ENCODE peak calls at places on chromosomes 2 and 18, in five cellular contexts. Y is right cardiac atrium, R is EL, O is RKO, U is SW 1271. K is an unnamed sample.
A peak's percentile ranks its signal among the peaks of the same experiment; 100 is the strongest.

GRCh38 chr18:48294894-48295585 is 114.1 kb downstream of the ZBTB7C start:
- DNase-seq in R (no peak), O (no peak), Y (no peak), U (no peak), K (no peak)

GRCh38 chr18:3620146-3621119 is 170.5 kb downstream of the TGIF1 start:
- DNase-seq in U (no peak), R (no peak), Y (no peak), O (no peak), K (no peak)

GRCh38 chr2:34003795-34004194 is 404.7 kb upstream of the FAM98A start:
- DNase-seq in R (no peak), O (no peak), U (no peak), Y (no peak), K (no peak)

GRCh38 chr2:64988420-64989125 is 626 bp upstream of the SLC1A4 start:
- DNase-seq in U (peak; percentile 15), Y (peak; percentile 73), O (peak; percentile 82), R (peak; percentile 84), K (peak; percentile 81)

GRCh38 chr18:56593906-56594305 is 44.5 kb downstream of the TXNL1 start:
- DNase-seq in U (no peak), R (peak; percentile 61), O (peak; percentile 20), Y (no peak), K (no peak)

GRCh38 chr2:40420478-40420877 is 31.4 kb downstream of the SLC8A1 start:
- DNase-seq in U (no peak), Y (no peak), O (no peak), R (no peak), K (no peak)

GRCh38 chr2:151204720-151205119 is 56.9 kb downstream of the RBM43 start:
- DNase-seq in O (no peak), U (no peak), Y (no peak), R (no peak), K (no peak)

GRCh38 chr2:18362696-18363095 is 197.8 kb downstream of the RDH14 start:
- DNase-seq in R (peak; percentile 93), U (no peak), O (no peak), Y (no peak), K (no peak)

GRCh38 chr2:231900975-231901374 is 25.2 kb downstream of the NPPC start:
- DNase-seq in R (no peak), Y (no peak), O (no peak), U (no peak), K (peak; percentile 35)

GRCh38 chr2:46334389-46335345 is 37.5 kb downstream of the EPAS1 start:
- DNase-seq in R (peak; percentile 97), Y (no peak), U (no peak), O (peak; percentile 9), K (no peak)

GRCh38 chr2:237391140-237391539 is 22.8 kb downstream of the COL6A3 start:
- DNase-seq in O (no peak), Y (no peak), U (no peak), R (no peak), K (no peak)

GRCh38 chr18:74255022-74255658 is 36.6 kb downstream of the CYB5A start:
- DNase-seq in U (no peak), Y (peak; percentile 46), R (peak; percentile 4), O (no peak), K (no peak)

GRCh38 chr2:236969767-236970655 is 115.7 kb upstream of the COPS8 start:
- DNase-seq in Y (no peak), R (no peak), U (no peak), O (peak; percentile 4), K (no peak)

GRCh38 chr2:85790499-85790898 is 36.7 kb downstream of the ATOH8 start:
- DNase-seq in R (no peak), Y (peak; percentile 55), O (no peak), U (no peak), K (peak; percentile 59)

GRCh38 chr2:191167766-191168165 is 17.0 kb upstream of the STAT4 start:
- DNase-seq in Y (no peak), U (no peak), R (peak; percentile 87), O (no peak), K (no peak)

GRCh38 chr2:226655871-226656270 is 143.7 kb downstream of the IRS1 start:
- DNase-seq in Y (no peak), R (peak; percentile 35), O (no peak), U (no peak), K (no peak)

GRCh38 chr2:121919803-121920202 is 164.4 kb downstream of the TSN start:
- DNase-seq in Y (no peak), R (no peak), U (no peak), O (no peak), K (no peak)

GRCh38 chr2:100427627-100428258 is 10.3 kb upstream of the CHST10 start:
- DNase-seq in U (no peak), Y (peak; percentile 76), O (peak; percentile 7), R (peak; percentile 24), K (no peak)

GRCh38 chr2:188517549-188518255 is 226.0 kb downstream of the GULP1 start:
- DNase-seq in O (no peak), R (no peak), Y (no peak), U (no peak), K (no peak)

GRCh38 chr2:134185639-134186038 is 68.2 kb upstream of the MGAT5 start:
- DNase-seq in R (no peak), U (no peak), Y (no peak), O (no peak), K (no peak)

GRCh38 chr2:65064728-65065552 is 8.7 kb downstream of the CEP68 start:
- DNase-seq in Y (peak; percentile 85), O (peak; percentile 62), U (no peak), R (peak; percentile 83), K (no peak)

GRCh38 chr2:133434962-133435668 is 133.1 kb downstream of the NCKAP5 start:
- DNase-seq in Y (peak; percentile 46), O (peak; percentile 14), R (peak; percentile 64), U (no peak), K (no peak)

GRCh38 chr2:29000481-29000880 is 19.4 kb downstream of the TOGARAM2 start:
- DNase-seq in Y (no peak), R (no peak), O (no peak), U (no peak), K (no peak)

GRCh38 chr2:47264183-47264582 is 109.1 kb upstream of the STPG4 start:
- DNase-seq in R (no peak), U (no peak), O (no peak), Y (no peak), K (no peak)

GRCh38 chr2:216318470-216318869 is 53.8 kb downstream of the MARCHF4 start:
- DNase-seq in R (peak; percentile 20), Y (no peak), O (peak; percentile 83), U (no peak), K (no peak)

GRCh38 chr18:7830468-7830867 is 263.4 kb downstream of the PTPRM start:
- DNase-seq in O (peak; percentile 25), Y (no peak), U (no peak), R (no peak), K (no peak)

GRCh38 chr2:206164261-206164862 is 4.7 kb downstream of the EEF1B2 start:
- DNase-seq in Y (no peak), O (peak; percentile 41), R (peak; percentile 54), U (no peak), K (no peak)

GRCh38 chr2:204544961-204545860 is at the start of gene PARD3B:
- DNase-seq in U (no peak), O (peak; percentile 62), Y (peak; percentile 87), R (peak; percentile 71), K (peak; percentile 84)

GRCh38 chr2:118123561-118124232 is 35.4 kb downstream of the INSIG2 start:
- DNase-seq in O (peak; percentile 5), R (peak; percentile 72), Y (no peak), U (no peak), K (no peak)

GRCh38 chr2:157304811-157305712 is 20.6 kb downstream of the ERMN start:
- DNase-seq in Y (no peak), O (no peak), R (peak; percentile 90), U (no peak), K (no peak)

GRCh38 chr18:10100236-10100635 is 186.4 kb downstream of the VAPA start:
- DNase-seq in R (no peak), O (no peak), U (no peak), Y (no peak), K (no peak)

GRCh38 chr18:55047546-55047945 is 88.3 kb upstream of the CCDC68 start:
- DNase-seq in Y (no peak), R (peak; percentile 47), U (no peak), O (no peak), K (no peak)

GRCh38 chr2:48345176-48345575 is 184.8 kb upstream of the STON1 start:
- DNase-seq in O (no peak), U (no peak), Y (no peak), R (no peak), K (no peak)